ENCODE peak calls at places on chromosomes 12 and 14, in six cellular contexts. H is Panc1, V is spleen, D is suprapubic skin, R is HepG2, A is HL-60. N is an unnamed sample.

GRCh38 chr14:81164167-81164774 is 56.5 kb downstream of the GTF2A1 start:
- DNase-seq in R (peak; percentile 78), H (peak; percentile 47), V (no peak), D (no peak), A (peak; percentile 64), N (peak; percentile 92)

GRCh38 chr12:1947081-1947480 is 28.6 kb upstream of the CACNA2D4 start:
- DNase-seq in A (no peak), H (no peak), R (no peak), D (no peak), V (no peak), N (no peak)

GRCh38 chr12:124551268-124552144 is 15.9 kb downstream of the NCOR2 start:
- DNase-seq in D (no peak), A (peak; percentile 90), R (no peak), H (no peak), V (peak; percentile 92), N (peak; percentile 84)

GRCh38 chr12:130335517-130336392 is 1.9 kb upstream of the PIWIL1 start:
- DNase-seq in V (no peak), D (no peak), A (peak; percentile 24), R (peak; percentile 52), H (peak; percentile 17), N (peak; percentile 74)

GRCh38 chr12:109727039-109727723 is 13.6 kb downstream of the FAM222A start:
- DNase-seq in V (peak; percentile 51), H (no peak), D (peak; percentile 79), R (peak; percentile 89), A (no peak), N (no peak)

GRCh38 chr12:122928891-122929538 is 33.1 kb upstream of the VPS37B start:
- DNase-seq in R (no peak), D (no peak), V (no peak), A (no peak), H (no peak), N (no peak)

GRCh38 chr12:49692851-49693250 is 14.4 kb downstream of the FMNL3 start:
- DNase-seq in R (no peak), V (no peak), A (no peak), D (no peak), H (no peak), N (peak; percentile 73)

GRCh38 chr14:94020267-94020666 is 5.9 kb upstream of the OTUB2 start:
- DNase-seq in A (no peak), R (no peak), D (no peak), H (no peak), V (no peak), N (no peak)

GRCh38 chr12:129613311-129613710 is 290.5 kb downstream of the TMEM132D start:
- DNase-seq in A (no peak), V (no peak), D (no peak), H (no peak), R (no peak), N (no peak)

GRCh38 chr14:93804654-93805053 is 16.4 kb upstream of the PRIMA1 start:
- DNase-seq in R (no peak), A (no peak), H (no peak), V (no peak), D (no peak), N (peak; percentile 74)

GRCh38 chr14:105487449-105487985 is 831 bp downstream of the CRIP1 start:
- DNase-seq in A (peak; percentile 75), R (no peak), V (peak; percentile 95), D (no peak), H (no peak), N (no peak)

GRCh38 chr12:105928436-105928835 is 210.3 kb downstream of the NUAK1 start:
- DNase-seq in V (no peak), D (no peak), R (no peak), A (no peak), H (no peak), N (no peak)

GRCh38 chr12:31117203-31118011 is 43.7 kb downstream of the DDX11 start:
- DNase-seq in V (peak; percentile 87), D (no peak), H (peak; percentile 20), A (peak; percentile 19), R (peak; percentile 12), N (peak; percentile 69)

GRCh38 chr12:54419088-54419887 is at the start of gene ITGA5:
- DNase-seq in H (no peak), V (peak; percentile 88), A (peak; percentile 51), D (peak; percentile 90), R (no peak), N (peak; percentile 73)

GRCh38 chr14:23513005-23513412 is 38.6 kb downstream of the ZFHX2 start:
- DNase-seq in R (no peak), A (no peak), D (no peak), V (no peak), H (no peak), N (no peak)

GRCh38 chr14:97638864-97639263 is 841.7 kb downstream of the VRK1 start:
- DNase-seq in D (no peak), V (no peak), R (no peak), A (no peak), H (no peak), N (no peak)

GRCh38 chr14:97640031-97640430 is 842.8 kb downstream of the VRK1 start:
- DNase-seq in A (no peak), R (no peak), V (no peak), D (no peak), H (no peak), N (peak; percentile 88)

GRCh38 chr14:97634786-97635185 is 837.6 kb downstream of the VRK1 start:
- DNase-seq in A (no peak), H (no peak), V (no peak), R (no peak), D (no peak), N (peak; percentile 69)
- H3K4me3 ChIP-seq in A (no peak overlapping the region), H (peak overlapping the region; percentile 29), V (peak overlapping the region; percentile 49), R (no peak overlapping the region), D (peak overlapping the region; percentile 35), N (no peak overlapping the region)

DNA sequence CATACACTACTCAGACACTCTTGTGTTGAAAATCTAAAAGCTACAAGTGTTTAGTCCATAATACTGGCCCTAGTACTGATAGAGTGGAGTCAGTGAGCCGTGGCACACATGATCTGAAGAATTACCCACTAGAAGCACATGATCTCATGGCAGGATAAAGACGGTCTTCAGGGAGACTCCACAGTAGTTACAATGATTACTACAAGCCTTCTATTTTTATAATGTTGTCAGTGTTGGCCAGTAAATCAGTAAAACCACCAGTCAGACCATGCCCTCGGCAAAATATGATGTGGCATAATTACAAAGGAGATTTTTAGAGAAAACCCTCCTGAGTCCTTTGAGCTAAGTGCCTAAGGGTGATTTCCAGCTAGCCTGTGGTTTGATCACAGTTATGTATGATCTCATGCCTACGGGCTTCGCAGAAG is 114.9 kb downstream of the PDZRN4 start:
- DNase-seq in R (no peak), A (no peak), H (no peak), V (no peak), D (no peak), N (no peak)
- TF ChIP-seq POLR2AphosphoS5 in R (no peak), A (no peak), H (no peak), V (no peak), D (no peak), N (no peak)

DNA sequence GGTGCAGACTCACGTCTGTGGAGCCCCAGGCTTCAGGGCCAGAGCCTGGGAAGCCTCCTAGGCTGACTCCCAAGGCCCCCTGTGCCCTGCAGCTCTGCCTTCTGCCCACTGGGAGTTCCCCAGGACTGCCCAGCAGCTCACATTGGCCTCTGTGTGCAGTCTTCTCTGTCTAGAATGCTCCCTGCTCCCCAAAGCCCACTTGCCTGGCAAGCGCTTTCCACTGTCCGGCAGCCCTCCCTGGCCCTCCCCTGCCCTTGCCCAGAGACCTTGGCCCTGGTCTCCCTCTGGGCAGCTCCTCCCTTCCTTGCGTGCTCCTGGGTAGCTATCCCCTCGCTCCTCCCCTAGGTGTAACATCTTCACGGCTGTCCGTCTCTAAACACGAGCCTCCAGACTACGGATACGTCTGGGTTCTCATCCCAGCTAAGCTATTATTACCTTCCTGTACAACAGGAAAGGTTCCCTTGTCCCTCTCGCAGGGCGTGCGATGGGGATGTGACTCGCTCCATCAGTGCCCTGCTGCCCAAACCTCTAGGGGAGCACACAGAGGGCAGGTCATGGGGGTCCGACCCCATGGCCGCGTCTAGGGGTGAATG is 325.5 kb upstream of the RTL1 start:
- DNase-seq in H (no peak), V (no peak), A (no peak), D (no peak), R (no peak), N (no peak)
- H3K4me3 ChIP-seq in H (peak overlapping the region; percentile 19), V (peak overlapping the region; percentile 52), A (no peak overlapping the region), D (no peak overlapping the region), R (no peak overlapping the region), N (no peak overlapping the region)

GRCh38 chr12:121590476-121591143 is 9.8 kb upstream of the KDM2B start:
- DNase-seq in A (no peak), R (peak; percentile 58), H (no peak), D (no peak), V (no peak), N (peak; percentile 37)
- TF ChIP-seq POLR2AphosphoS5 in A (no peak), R (no peak), H (no peak), D (no peak), V (no peak), N (no peak)

GRCh38 chr14:101813171-101813759 is 51.8 kb downstream of the PPP2R5C start:
- DNase-seq in H (no peak), A (no peak), R (no peak), D (no peak), V (no peak), N (no peak)
- H3K4me3 ChIP-seq in H (no peak overlapping the region), A (no peak overlapping the region), R (no peak overlapping the region), D (no peak overlapping the region), V (peak overlapping the region; percentile 80), N (no peak overlapping the region)